ENCODE peak calls at places on chromosomes 5 and 9, in five cellular contexts. C is sigmoid colon; Q is lung; O is HFF-Myc; L is CD8-positive, alpha-beta T cell. G is an unnamed sample.

GRCh38 chr5:65268520-65268919 is 213.2 kb downstream of the ADAMTS6 start:
- DNase-seq in C (no peak), Q (no peak), O (no peak), L (no peak), G (no peak)

GRCh38 chr5:78706825-78707224 is 58.3 kb upstream of the LHFPL2 start:
- DNase-seq in C (no peak), Q (no peak), O (no peak), L (no peak), G (no peak)

GRCh38 chr5:125560476-125561225 is 814.2 kb upstream of the ZNF608 start:
- DNase-seq in C (no peak), Q (no peak), O (no peak), L (no peak), G (no peak)

GRCh38 chr5:88203977-88204735 is 64.5 kb downstream of the TMEM161B start:
- DNase-seq in C (no peak), Q (no peak), O (no peak), L (peak; percentile 12), G (no peak)

GRCh38 chr9:21608200-21608599 is 126.1 kb upstream of the IFNE start:
- DNase-seq in C (no peak), Q (no peak), O (no peak), L (no peak), G (no peak)

GRCh38 chr9:120915854-120916495 is 10.6 kb downstream of the TRAF1 start:
- DNase-seq in C (no peak), Q (no peak), O (no peak), L (no peak), G (no peak)

GRCh38 chr5:72160959-72161358 is 53.7 kb downstream of the MAP1B start:
- DNase-seq in C (no peak), Q (no peak), O (no peak), L (no peak), G (no peak)

GRCh38 chr5:97501286-97501964 is 318.4 kb upstream of the RIOK2 start:
- DNase-seq in C (no peak), Q (no peak), O (no peak), L (no peak), G (no peak)

GRCh38 chr9:2019723-2020122 is 4.6 kb downstream of the SMARCA2 start:
- DNase-seq in C (no peak), Q (no peak), O (no peak), L (no peak), G (no peak)

GRCh38 chr5:14714706-14715105 is 50.2 kb downstream of the OTULIN start:
- DNase-seq in C (no peak), Q (no peak), O (no peak), L (no peak), G (no peak)

GRCh38 chr5:141958773-141959172 is 771 bp upstream of the PCDH12 start:
- DNase-seq in C (peak; percentile 78), Q (no peak), O (no peak), L (no peak), G (no peak)

GRCh38 chr9:78301466-78301865 is 4.5 kb downstream of the PSAT1 start:
- DNase-seq in C (no peak), Q (no peak), O (no peak), L (no peak), G (no peak)

GRCh38 chr5:59768204-59769040 is 125.1 kb downstream of the PDE4D start:
- DNase-seq in C (peak; percentile 86), Q (peak; percentile 66), O (peak; percentile 78), L (no peak), G (no peak)

GRCh38 chr9:127293314-127293713 is 28.7 kb downstream of the GARNL3 start:
- DNase-seq in C (no peak), Q (no peak), O (no peak), L (no peak), G (no peak)

GRCh38 chr9:127293767-127294166 is 29.2 kb downstream of the GARNL3 start:
- DNase-seq in C (no peak), Q (no peak), O (no peak), L (no peak), G (no peak)

GRCh38 chr9:127291379-127291778 is 26.8 kb downstream of the GARNL3 start:
- DNase-seq in C (no peak), Q (no peak), O (no peak), L (no peak), G (no peak)

GRCh38 chr9:127292415-127292814 is 27.8 kb downstream of the GARNL3 start:
- DNase-seq in C (no peak), Q (no peak), O (no peak), L (no peak), G (no peak)

GRCh38 chr9:127290666-127291065 is 26.1 kb downstream of the GARNL3 start:
- DNase-seq in C (no peak), Q (no peak), O (peak; percentile 43), L (no peak), G (no peak)
- H3K4me3 ChIP-seq in C (no peak overlapping the region), Q (no peak overlapping the region), O (no peak overlapping the region), L (no peak overlapping the region), G (no peak overlapping the region)

DNA sequence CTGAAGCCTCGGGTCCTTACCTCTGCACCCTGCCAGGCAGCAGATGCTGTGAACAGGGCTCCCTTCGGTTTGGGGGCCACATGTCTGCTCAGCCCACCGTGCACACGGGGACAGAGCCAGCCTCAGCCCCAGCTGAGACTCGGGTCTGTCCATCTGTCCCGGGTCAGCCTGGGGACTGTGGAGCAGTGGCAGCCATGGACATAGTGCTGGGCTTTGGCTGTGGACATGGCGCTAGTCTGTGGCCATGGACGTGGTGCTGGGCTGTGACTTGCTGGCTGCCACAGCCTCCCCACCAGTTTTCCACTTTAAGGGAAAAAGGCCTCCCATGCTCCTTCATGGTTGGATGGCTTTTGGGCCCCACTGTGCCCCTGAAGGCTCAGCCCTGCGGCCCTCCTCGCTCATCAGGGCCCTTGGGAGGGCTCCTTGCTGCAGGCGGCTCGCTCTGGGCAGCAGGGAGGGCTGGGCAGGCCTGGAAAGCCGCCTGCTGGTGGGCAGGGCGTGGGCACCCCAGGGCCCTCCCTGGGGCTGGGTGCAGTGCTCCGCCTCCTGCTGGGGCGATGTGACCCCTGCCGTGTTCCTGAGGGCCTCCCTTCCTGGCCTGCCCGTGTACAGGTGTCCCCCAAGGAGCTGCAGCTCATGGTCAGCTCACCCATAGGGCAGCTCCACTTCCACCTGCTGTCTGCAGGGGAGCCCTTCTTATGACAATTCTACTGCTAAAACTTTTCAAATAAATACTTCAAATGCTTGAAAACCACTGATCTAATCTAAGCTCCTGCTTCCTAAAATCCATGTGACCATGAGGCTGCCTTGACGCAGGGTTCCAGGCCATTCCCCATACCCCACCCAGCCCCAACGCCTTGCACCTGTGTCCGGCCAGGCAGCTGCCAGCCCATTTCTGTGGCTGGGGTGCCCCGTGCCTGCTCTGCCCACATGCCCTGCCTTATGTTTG is 112.1 kb upstream of the LMX1B start:
- DNase-seq in C (peak; percentile 42), Q (no peak), O (no peak), L (no peak), G (no peak)
- TF ChIP-seq CTCF in C (no peak), Q (no peak), O (no peak), L (no peak), G (no peak)

GRCh38 chr5:157603333-157604190 is 28.0 kb upstream of the ADAM19 start:
- DNase-seq in C (no peak), Q (no peak), O (peak; percentile 66), L (peak; percentile 42), G (no peak)
- H3K4me3 ChIP-seq in C (no peak overlapping the region), Q (no peak overlapping the region), O (no peak overlapping the region), L (no peak overlapping the region), G (no peak overlapping the region)

DNA sequence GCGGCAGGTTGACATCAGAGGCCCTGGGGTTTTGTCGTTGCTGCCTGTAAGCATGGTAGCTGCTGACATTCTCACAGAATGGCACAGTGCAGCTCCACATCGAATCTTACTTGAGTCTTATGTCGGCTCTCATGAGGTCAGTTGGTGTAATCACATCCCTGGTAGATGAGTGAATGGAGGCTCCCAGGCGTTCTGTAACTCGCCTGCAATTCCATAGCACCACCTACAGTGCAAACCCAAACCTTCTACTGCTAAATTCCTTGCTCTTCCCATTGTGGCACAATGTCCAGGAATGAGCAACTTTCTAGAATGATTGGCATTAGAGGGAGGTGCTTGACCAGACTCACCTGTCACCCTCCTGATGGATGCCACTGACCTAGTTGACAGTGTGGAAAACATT is 578.4 kb downstream of the CCDC171 start:
- DNase-seq in C (no peak), Q (no peak), O (no peak), L (no peak), G (no peak)
- TF ChIP-seq CTCF in C (no peak), Q (no peak), O (peak; percentile 34), L (no peak), G (no peak)

DNA sequence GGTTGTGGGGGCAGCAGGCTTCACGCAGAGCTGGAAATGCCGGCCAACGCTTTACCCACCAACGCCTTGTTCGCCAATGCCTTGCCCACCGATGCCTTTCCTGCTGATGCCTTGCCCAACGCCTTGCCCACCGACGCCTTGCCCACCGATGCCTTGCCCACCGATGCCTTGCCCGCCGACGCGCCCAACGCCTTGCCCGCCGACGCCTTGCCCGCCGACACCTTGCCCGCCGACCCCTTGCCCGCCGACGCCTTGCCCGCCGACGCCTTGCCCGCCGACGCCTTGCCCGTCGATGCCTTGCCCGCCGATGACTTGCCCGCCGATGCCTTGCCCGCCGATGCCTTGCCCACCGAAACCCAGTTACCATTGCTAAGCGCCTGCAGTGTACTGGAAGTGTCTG is 1.7 kb downstream of the SLC6A18 start:
- DNase-seq in C (no peak), Q (no peak), O (no peak), L (no peak), G (no peak)
- H3K4me3 ChIP-seq in C (no peak overlapping the region), Q (no peak overlapping the region), O (no peak overlapping the region), L (no peak overlapping the region), G (no peak overlapping the region)

DNA sequence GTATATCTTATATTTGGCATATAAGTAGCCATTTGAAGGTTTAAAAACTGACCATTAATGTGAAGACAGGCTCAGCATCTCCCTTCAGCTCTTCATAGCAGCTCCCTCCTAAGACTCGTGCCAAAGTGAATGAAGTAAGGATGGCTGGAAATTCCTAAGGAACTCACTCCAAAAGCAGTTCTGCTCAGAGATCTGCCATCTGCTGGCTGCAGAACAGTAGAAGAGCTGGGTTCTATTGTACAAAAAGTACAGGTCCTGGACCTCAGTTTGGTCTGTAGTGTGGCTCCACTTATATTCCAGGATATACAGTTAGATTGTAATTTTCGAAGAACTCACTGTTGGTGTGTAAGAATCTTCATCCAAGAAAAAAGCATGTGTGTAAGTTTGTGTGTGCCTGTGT is 104.9 kb upstream of the RUSC2 start:
- DNase-seq in C (no peak), Q (no peak), O (no peak), L (no peak), G (no peak)
- TF ChIP-seq CTCF in C (no peak), Q (no peak), O (peak; percentile 39), L (no peak), G (no peak)